ENCODE peak calls at places on chromosomes 6 and 20, in seven cellular contexts. G is fibroblast of lung; T is CD4-positive, alpha-beta T cell; I is H9; Z is CD8-positive, alpha-beta memory T cell; K is IMR-90; U is lung. R is an unnamed sample. For H3K27me3, the result is how much of the 10 kb centered on the place peaks cover.

GRCh38 chr6:30957716-30958115 is 16.9 kb downstream of the MUCL3 start:
- DNase-seq in G (no peak), T (no peak), I (no peak), Z (no peak), K (no peak), U (no peak), R (no peak)

GRCh38 chr6:40138273-40138720 is 204.0 kb upstream of the MOCS1 start:
- DNase-seq in G (no peak), T (no peak), I (no peak), Z (no peak), K (no peak), U (no peak), R (no peak)

GRCh38 chr6:138450445-138450844 is 46.4 kb downstream of the HEBP2 start:
- DNase-seq in G (no peak), T (no peak), I (no peak), Z (no peak), K (no peak), U (no peak), R (no peak)

GRCh38 chr20:40636486-40636885 is 52.5 kb downstream of the MAFB start:
- DNase-seq in G (no peak), T (no peak), I (no peak), Z (no peak), K (no peak), U (no peak), R (no peak)

GRCh38 chr6:37580164-37580955 is 80.7 kb upstream of the CCDC167 start:
- DNase-seq in G (no peak), T (no peak), I (no peak), Z (no peak), K (no peak), U (no peak), R (no peak)

GRCh38 chr20:4135385-4136077 is 120.2 kb upstream of the RNF24 start:
- DNase-seq in G (peak), T (no peak), I (peak), Z (no peak), K (peak), U (peak), R (peak)

GRCh38 chr6:96522469-96523009 is 933 bp downstream of the UFL1 start:
- DNase-seq in G (peak), T (no peak), I (no peak), Z (no peak), K (peak), U (no peak), R (no peak)

GRCh38 chr6:147170269-147170668 is 33.9 kb upstream of the STXBP5 start:
- DNase-seq in G (peak), T (no peak), I (no peak), Z (no peak), K (peak), U (no peak), R (no peak)

GRCh38 chr6:38612386-38612965 is 27.3 kb downstream of the BTBD9 start:
- DNase-seq in G (peak), T (no peak), I (no peak), Z (no peak), K (peak), U (no peak), R (no peak)

GRCh38 chr6:48272518-48272917 is 161.5 kb upstream of the PTCHD4 start:
- DNase-seq in G (no peak), T (no peak), I (no peak), Z (no peak), K (no peak), U (no peak), R (no peak)

GRCh38 chr6:106761160-106761559 is 131.8 kb downstream of the QRSL1 start:
- DNase-seq in G (no peak), T (no peak), I (no peak), Z (no peak), K (no peak), U (no peak), R (no peak)

GRCh38 chr20:16351415-16351814 is 221.8 kb downstream of the KIF16B start:
- DNase-seq in G (no peak), T (no peak), I (no peak), Z (no peak), K (no peak), U (no peak), R (no peak)

GRCh38 chr6:53795702-53796450 is 1.1 kb downstream of the LRRC1 start:
- DNase-seq in G (no peak), T (peak), I (no peak), Z (no peak), K (peak), U (peak), R (peak)

GRCh38 chr6:126531273-126531672 is 191.4 kb downstream of the CENPW start:
- DNase-seq in G (no peak), T (no peak), I (no peak), Z (no peak), K (no peak), U (no peak), R (no peak)

GRCh38 chr6:135325624-135326424 is 144.7 kb downstream of the MYB start:
- DNase-seq in G (peak), T (no peak), I (no peak), Z (no peak), K (no peak), U (no peak), R (no peak)

GRCh38 chr6:70616728-70617260 is 50.1 kb downstream of the SDHAF4 start:
- DNase-seq in G (no peak), T (no peak), I (no peak), Z (no peak), K (no peak), U (no peak), R (no peak)

GRCh38 chr20:11483697-11484096 is 434.0 kb upstream of the BTBD3 start:
- DNase-seq in G (no peak), T (no peak), I (no peak), Z (no peak), K (no peak), U (no peak), R (no peak)

GRCh38 chr6:153511896-153512496 is 380.9 kb upstream of the RGS17 start:
- DNase-seq in G (peak), T (no peak), I (peak), Z (no peak), K (peak), U (no peak), R (no peak)

GRCh38 chr20:35055445-35056276 is 36.9 kb downstream of the TRPC4AP start:
- DNase-seq in G (no peak), T (no peak), I (no peak), Z (no peak), K (peak), U (no peak), R (no peak)

GRCh38 chr6:118372413-118372812 is 175.7 kb upstream of the PLN start:
- DNase-seq in G (peak), T (no peak), I (no peak), Z (no peak), K (peak), U (no peak), R (no peak)

GRCh38 chr6:89122625-89123024 is 4.8 kb upstream of the SRSF12 start:
- DNase-seq in G (peak), T (no peak), I (no peak), Z (no peak), K (peak), U (peak), R (no peak)

GRCh38 chr6:74057326-74057725 is 361.3 kb downstream of the CD109 start:
- DNase-seq in G (peak), T (no peak), I (no peak), Z (no peak), K (peak), U (no peak), R (no peak)

GRCh38 chr20:19026121-19026878 is 186.1 kb upstream of the SLC24A3 start:
- DNase-seq in G (no peak), T (no peak), I (no peak), Z (no peak), K (no peak), U (peak), R (no peak)

GRCh38 chr6:157229219-157229607 is 94.1 kb downstream of the TMEM242 start:
- DNase-seq in G (no peak), T (no peak), I (no peak), Z (no peak), K (no peak), U (no peak), R (peak)

GRCh38 chr20:47031821-47032220 is 137.2 kb downstream of the EYA2 start:
- DNase-seq in G (no peak), T (no peak), I (no peak), Z (no peak), K (no peak), U (no peak), R (no peak)

GRCh38 chr6:130385059-130385695 is 19.4 kb downstream of the TMEM200A start:
- DNase-seq in G (no peak), T (no peak), I (no peak), Z (no peak), K (no peak), U (no peak), R (no peak)

GRCh38 chr20:33649201-33649631 is 12.9 kb upstream of the C20orf144 start:
- DNase-seq in G (peak), T (no peak), I (no peak), Z (no peak), K (no peak), U (peak), R (no peak)

GRCh38 chr6:156107514-156108150 is 652.0 kb upstream of the NOX3 start:
- DNase-seq in G (peak), T (no peak), I (no peak), Z (no peak), K (no peak), U (no peak), R (no peak)

GRCh38 chr6:113288409-113288808 is 568.7 kb upstream of the MARCKS start:
- DNase-seq in G (no peak), T (no peak), I (no peak), Z (no peak), K (no peak), U (no peak), R (no peak)

GRCh38 chr20:37833172-37833915 is 69.6 kb upstream of the VSTM2L start:
- DNase-seq in G (no peak), T (no peak), I (no peak), Z (no peak), K (no peak), U (no peak), R (no peak)

GRCh38 chr20:25285856-25286798 is 38.2 kb downstream of the PYGB start:
- DNase-seq in G (no peak), T (no peak), I (no peak), Z (no peak), K (no peak), U (no peak), R (peak)

DNA sequence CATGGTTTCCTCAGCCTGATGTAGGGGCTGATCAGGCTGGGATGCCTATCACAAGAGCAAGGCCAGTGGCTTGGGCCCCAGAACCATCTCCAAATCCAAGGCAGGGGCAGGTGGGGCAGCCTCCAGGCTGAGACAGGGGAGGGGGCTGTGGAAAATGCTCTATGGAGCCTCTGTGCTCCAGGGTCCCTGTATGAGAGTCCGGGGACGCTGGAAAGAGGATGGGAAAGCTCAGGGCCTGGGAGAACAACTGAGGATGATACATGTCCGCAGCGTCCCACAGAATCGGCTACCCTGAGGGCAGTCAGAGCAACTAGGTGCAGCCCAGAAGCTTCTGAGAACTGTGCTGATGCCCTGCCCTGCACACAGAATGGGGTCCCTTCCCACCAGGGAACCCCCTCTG is 43.4 kb downstream of the CPXM1 start:
- DNase-seq in G (no peak), T (no peak), I (no peak), Z (no peak), K (no peak), U (no peak), R (no peak)
- H3K27me3 ChIP-seq in G (under half), T (under half), I (under half), Z (under half), K (under half), U (under half), R (under half)

GRCh38 chr20:48400009-48400408 is 427.8 kb downstream of the PREX1 start:
- DNase-seq in G (no peak), T (no peak), I (no peak), Z (no peak), K (no peak), U (no peak), R (no peak)

GRCh38 chr20:48398506-48399449 is 429.0 kb downstream of the PREX1 start:
- DNase-seq in G (no peak), T (no peak), I (no peak), Z (no peak), K (no peak), U (no peak), R (no peak)

GRCh38 chr20:48394415-48395081 is 433.3 kb downstream of the PREX1 start:
- DNase-seq in G (no peak), T (no peak), I (no peak), Z (no peak), K (no peak), U (no peak), R (no peak)

GRCh38 chr20:48401359-48401758 is 426.4 kb downstream of the PREX1 start:
- DNase-seq in G (no peak), T (no peak), I (no peak), Z (no peak), K (no peak), U (no peak), R (no peak)

GRCh38 chr20:48397689-48398005 is 430.2 kb downstream of the PREX1 start:
- DNase-seq in G (no peak), T (no peak), I (no peak), Z (no peak), K (no peak), U (no peak), R (no peak)
- H3K27me3 ChIP-seq in G (under half), T (under half), I (under half), Z (under half), K (under half), U (under half), R (under half)

GRCh38 chr20:5315807-5316187 is 957 bp downstream of the PROKR2 start:
- DNase-seq in G (no peak), T (no peak), I (no peak), Z (no peak), K (no peak), U (no peak), R (no peak)
- H3K27me3 ChIP-seq in G (under half), T (under half), I (under half), Z (under half), K (under half), U (under half), R (under half)

DNA sequence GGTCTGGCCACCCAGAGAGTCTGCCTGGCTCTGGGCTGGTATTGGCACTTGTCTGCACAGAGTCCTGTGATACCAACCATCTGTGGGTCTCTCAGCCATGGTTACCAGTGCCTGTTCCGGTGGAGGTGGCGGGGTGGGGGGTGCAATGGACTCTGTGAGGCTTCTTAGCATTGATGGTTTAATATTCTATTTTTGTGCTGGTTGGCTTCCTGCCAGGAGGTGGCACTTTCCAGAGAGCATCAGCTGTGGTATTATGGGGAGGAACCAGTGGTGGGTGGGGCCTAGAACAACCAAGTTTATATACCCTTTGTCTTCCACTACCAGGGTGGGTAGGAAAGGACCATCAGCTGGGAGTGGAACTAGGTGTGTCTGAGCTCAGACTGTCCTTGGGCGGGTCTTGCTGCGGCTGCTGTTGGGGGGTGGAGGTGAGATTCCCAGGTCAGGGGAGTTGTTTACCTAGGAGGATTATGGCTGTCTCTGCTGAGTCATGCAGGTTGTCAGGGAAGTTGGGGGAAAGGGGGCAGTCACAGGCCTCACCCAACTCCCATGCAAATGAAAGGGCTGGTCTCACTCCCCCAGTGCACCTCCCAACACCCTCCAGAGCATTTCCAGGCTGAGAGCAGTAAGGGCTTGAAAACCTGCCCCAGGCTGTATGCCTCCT is 117.5 kb downstream of the FLRT3 start:
- DNase-seq in G (no peak), T (no peak), I (peak), Z (no peak), K (no peak), U (no peak), R (peak)
- H3K27me3 ChIP-seq in G (under half), T (under half), I (under half), Z (under half), K (under half), U (under half), R (under half)

DNA sequence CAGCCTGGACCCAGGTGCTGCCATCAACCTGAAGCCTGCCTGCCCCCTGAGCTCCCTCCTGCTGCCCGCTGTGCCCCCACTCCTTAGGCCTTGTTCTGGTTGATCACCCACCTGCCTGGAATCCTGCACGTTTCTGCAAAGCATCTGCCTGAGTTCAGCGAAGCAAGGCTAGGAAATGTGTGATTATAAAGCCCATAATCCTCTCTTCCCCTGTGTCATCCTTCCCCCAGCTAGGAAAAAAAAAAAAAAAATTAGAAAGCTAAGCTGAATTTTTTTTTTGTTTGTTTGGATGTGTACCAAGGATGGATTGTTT is 93.2 kb downstream of the FOXA2 start:
- DNase-seq in G (no peak), T (no peak), I (no peak), Z (no peak), K (no peak), U (no peak), R (no peak)
- H3K27me3 ChIP-seq in G (under half), T (under half), I (under half), Z (under half), K (under half), U (under half), R (under half)

GRCh38 chr6:129059650-129060049 is 176.7 kb downstream of the LAMA2 start:
- DNase-seq in G (no peak), T (no peak), I (no peak), Z (no peak), K (no peak), U (no peak), R (no peak)
- H3K27me3 ChIP-seq in G (under half), T (under half), I (under half), Z (under half), K (under half), U (under half), R (under half)

GRCh38 chr6:75481394-75481793 is 12.2 kb downstream of the FILIP1 start:
- DNase-seq in G (no peak), T (no peak), I (peak), Z (no peak), K (peak), U (no peak), R (no peak)

GRCh38 chr6:75484535-75484934 is 9.1 kb downstream of the FILIP1 start:
- DNase-seq in G (no peak), T (no peak), I (no peak), Z (no peak), K (no peak), U (no peak), R (no peak)

GRCh38 chr6:75480425-75480824 is 13.2 kb downstream of the FILIP1 start:
- DNase-seq in G (peak), T (no peak), I (no peak), Z (no peak), K (peak), U (no peak), R (no peak)

GRCh38 chr6:75481936-75482593 is 11.5 kb downstream of the FILIP1 start:
- DNase-seq in G (peak), T (no peak), I (no peak), Z (no peak), K (peak), U (no peak), R (no peak)

GRCh38 chr6:75483136-75483952 is 10.3 kb downstream of the FILIP1 start:
- DNase-seq in G (no peak), T (no peak), I (no peak), Z (no peak), K (no peak), U (no peak), R (no peak)
- H3K27me3 ChIP-seq in G (under half), T (under half), I (under half), Z (under half), K (under half), U (under half), R (under half)

GRCh38 chr6:43254846-43255245 is 11.6 kb downstream of the TTBK1 start:
- DNase-seq in G (no peak), T (no peak), I (no peak), Z (no peak), K (no peak), U (no peak), R (no peak)
- H3K27me3 ChIP-seq in G (under half), T (under half), I (under half), Z (under half), K (half or more), U (under half), R (under half)

GRCh38 chr6:143677577-143677890 is 231 bp upstream of the PHACTR2 start:
- DNase-seq in G (no peak), T (no peak), I (no peak), Z (no peak), K (no peak), U (no peak), R (no peak)
- H3K27me3 ChIP-seq in G (under half), T (under half), I (under half), Z (under half), K (under half), U (under half), R (under half)

R was measured in Peyer's patch.